ENCODE peak calls at places on chromosome 7, in eight cellular contexts. H is heart left ventricle; N is neural progenitor cell; I is astrocyte; K is NB4; W is GM23338; R is mucosa of descending colon; B is CD4-positive, alpha-beta memory T cell. L is an unnamed sample.

GRCh38 chr7:23347682-23348180 is 48.6 kb downstream of the MALSU1 start:
- DNase-seq in H (no peak), N (no peak), I (peak), K (peak), W (no peak), R (no peak), B (no peak), L (no peak)

GRCh38 chr7:51186531-51186930 is 130.1 kb downstream of the COBL start:
- DNase-seq in H (peak), N (no peak), I (no peak), K (peak), W (no peak), R (no peak), B (no peak), L (no peak)

GRCh38 chr7:73351447-73352167 is 23.6 kb downstream of the FKBP6 start:
- DNase-seq in H (no peak), N (no peak), I (no peak), K (no peak), W (peak), R (no peak), B (no peak), L (no peak)

GRCh38 chr7:50190772-50191171 is 97.7 kb upstream of the ZPBP start:
- DNase-seq in H (no peak), N (no peak), I (no peak), K (no peak), W (no peak), R (no peak), B (no peak), L (no peak)

GRCh38 chr7:153017197-153017596 is 257.6 kb downstream of the ACTR3B start:
- DNase-seq in H (no peak), N (no peak), I (no peak), K (no peak), W (no peak), R (no peak), B (no peak), L (no peak)

GRCh38 chr7:95950698-95951097 is 178.3 kb downstream of the DYNC1I1 start:
- DNase-seq in H (no peak), N (no peak), I (no peak), K (no peak), W (no peak), R (no peak), B (no peak), L (no peak)

GRCh38 chr7:44153948-44154335 is 12.8 kb upstream of the MYL7 start:
- DNase-seq in H (no peak), N (no peak), I (no peak), K (no peak), W (no peak), R (no peak), B (no peak), L (no peak)

GRCh38 chr7:100884741-100885439 is 4.6 kb downstream of the UFSP1 start:
- DNase-seq in H (no peak), N (no peak), I (no peak), K (peak), W (no peak), R (peak), B (peak), L (no peak)

GRCh38 chr7:43870316-43870715 is 999 bp upstream of the MRPS24 start:
- DNase-seq in H (no peak), N (no peak), I (no peak), K (peak), W (no peak), R (no peak), B (no peak), L (no peak)

GRCh38 chr7:1149351-1149794 is 10.6 kb downstream of the ZFAND2A start:
- DNase-seq in H (no peak), N (no peak), I (no peak), K (no peak), W (no peak), R (no peak), B (no peak), L (no peak)

GRCh38 chr7:40824461-40824860 is 689.7 kb downstream of the SUGCT start:
- DNase-seq in H (no peak), N (no peak), I (no peak), K (no peak), W (no peak), R (no peak), B (no peak), L (no peak)

GRCh38 chr7:37069336-37069735 is 345.0 kb upstream of the AOAH start:
- DNase-seq in H (no peak), N (no peak), I (no peak), K (no peak), W (no peak), R (no peak), B (no peak), L (no peak)

GRCh38 chr7:37067961-37068536 is 343.8 kb upstream of the AOAH start:
- DNase-seq in H (no peak), N (no peak), I (no peak), K (no peak), W (no peak), R (no peak), B (no peak), L (peak)

GRCh38 chr7:37062460-37062859 is 338.2 kb upstream of the AOAH start:
- DNase-seq in H (no peak), N (no peak), I (no peak), K (no peak), W (no peak), R (no peak), B (no peak), L (no peak)

GRCh38 chr7:37068902-37069301 is 344.6 kb upstream of the AOAH start:
- DNase-seq in H (no peak), N (no peak), I (no peak), K (no peak), W (peak), R (no peak), B (no peak), L (no peak)

DNA sequence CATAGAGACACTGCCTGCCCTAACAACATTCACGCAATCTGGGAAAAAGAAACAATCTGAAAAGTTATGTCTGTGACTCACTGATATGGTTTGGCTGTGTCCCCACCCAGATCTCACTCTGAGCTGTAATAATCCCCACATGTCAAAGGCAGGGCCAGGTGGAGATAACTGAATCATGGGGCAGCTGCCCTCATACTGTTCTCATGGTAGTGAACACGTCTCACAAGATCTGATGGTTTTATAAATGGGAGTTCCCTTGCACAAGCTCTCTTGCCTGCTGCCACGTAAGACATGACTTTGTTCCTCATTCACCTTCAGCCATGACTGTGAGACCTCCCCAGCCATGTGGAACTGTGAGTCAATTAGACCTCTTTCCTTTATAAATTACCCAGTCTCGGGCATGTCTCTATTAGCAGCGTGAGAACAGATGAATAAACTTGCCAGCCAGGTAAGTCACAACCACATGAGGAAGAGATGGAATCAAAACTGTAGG is 341.5 kb upstream of the AOAH start:
- DNase-seq in H (no peak), N (no peak), I (peak), K (no peak), W (no peak), R (no peak), B (no peak), L (peak)
- H3K4me3 ChIP-seq in H (no peak), N (no peak), I (no peak), K (no peak), W (no peak), R (no peak), B (no peak), L (no peak)

GRCh38 chr7:20831451-20831850 is 44.8 kb upstream of the SP8 start:
- DNase-seq in H (no peak), N (no peak), I (no peak), K (no peak), W (no peak), R (no peak), B (no peak), L (no peak)

GRCh38 chr7:20834656-20835055 is 48.0 kb upstream of the SP8 start:
- DNase-seq in H (no peak), N (peak), I (no peak), K (peak), W (peak), R (no peak), B (no peak), L (no peak)

GRCh38 chr7:20839196-20839735 is 52.6 kb upstream of the SP8 start:
- DNase-seq in H (no peak), N (no peak), I (no peak), K (no peak), W (no peak), R (no peak), B (no peak), L (no peak)

GRCh38 chr7:20831976-20832375 is 45.3 kb upstream of the SP8 start:
- DNase-seq in H (no peak), N (peak), I (no peak), K (no peak), W (peak), R (no peak), B (no peak), L (no peak)

GRCh38 chr7:20835111-20835750 is 48.5 kb upstream of the SP8 start:
- DNase-seq in H (no peak), N (peak), I (no peak), K (no peak), W (peak), R (no peak), B (no peak), L (no peak)
- H3K4me3 ChIP-seq in H (no peak), N (no peak), I (no peak), K (no peak), W (peak), R (no peak), B (no peak), L (no peak)

DNA sequence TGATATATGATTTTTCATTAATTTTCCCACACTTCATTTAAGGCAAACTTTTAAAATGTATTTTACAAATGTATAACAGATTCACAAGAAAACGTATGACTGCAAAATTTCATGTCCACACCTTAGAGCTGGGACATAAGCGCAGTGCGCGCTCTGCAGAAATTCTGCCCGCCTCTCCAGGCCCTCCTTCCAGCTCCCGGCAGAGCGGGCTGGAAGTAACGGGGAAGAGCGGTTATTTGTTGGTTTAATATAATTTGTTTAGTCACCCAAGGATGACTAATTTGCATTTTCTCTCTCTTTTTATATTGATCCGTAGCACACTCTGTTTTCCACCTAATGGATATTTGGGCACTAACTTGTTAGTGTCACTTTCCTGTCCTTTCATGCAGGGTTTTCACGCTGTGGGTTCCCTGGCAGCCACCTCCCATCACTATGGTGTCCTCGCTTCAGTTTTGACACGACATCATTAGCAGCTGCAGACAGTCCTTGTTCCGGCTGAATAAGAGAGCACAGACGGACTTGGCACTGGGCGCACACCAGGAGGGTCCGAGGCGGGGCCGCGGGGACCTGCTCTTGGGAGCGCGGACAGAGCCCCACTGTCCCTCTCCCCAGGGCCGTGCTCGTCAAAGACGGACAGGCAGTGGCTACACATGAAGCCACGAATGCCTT is 129.2 kb upstream of the SEC61G start:
- DNase-seq in H (peak), N (peak), I (no peak), K (no peak), W (peak), R (no peak), B (no peak), L (no peak)
- H3K4me3 ChIP-seq in H (peak), N (peak), I (peak), K (no peak), W (peak), R (no peak), B (no peak), L (no peak)

DNA sequence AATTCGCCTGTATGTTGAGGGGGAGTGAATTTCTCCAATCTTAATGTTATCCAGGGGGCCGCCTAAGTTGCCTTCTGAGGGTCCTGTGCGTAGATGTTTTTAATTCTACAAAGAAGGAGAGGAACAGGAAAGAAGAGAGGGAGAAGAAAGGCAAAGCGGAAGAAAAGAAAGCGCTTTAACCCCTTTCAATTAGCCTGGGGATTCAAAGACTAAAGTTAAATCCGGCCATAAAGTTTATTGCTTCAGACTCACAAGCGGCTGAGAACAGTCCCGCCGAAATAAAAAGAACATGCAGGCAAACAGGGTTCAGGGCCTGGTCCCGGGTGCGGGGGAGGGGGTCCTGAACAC is 4.5 kb downstream of the HOXA5 start:
- DNase-seq in H (no peak), N (no peak), I (no peak), K (no peak), W (peak), R (no peak), B (no peak), L (no peak)
- H3K4me3 ChIP-seq in H (no peak), N (no peak), I (no peak), K (no peak), W (peak), R (peak), B (no peak), L (no peak)

GRCh38 chr7:113062499-113062898 is 24.1 kb downstream of the GPR85 start:
- DNase-seq in H (no peak), N (no peak), I (no peak), K (peak), W (no peak), R (no peak), B (no peak), L (no peak)
- H3K4me3 ChIP-seq in H (no peak), N (no peak), I (no peak), K (no peak), W (no peak), R (no peak), B (no peak), L (no peak)

DNA sequence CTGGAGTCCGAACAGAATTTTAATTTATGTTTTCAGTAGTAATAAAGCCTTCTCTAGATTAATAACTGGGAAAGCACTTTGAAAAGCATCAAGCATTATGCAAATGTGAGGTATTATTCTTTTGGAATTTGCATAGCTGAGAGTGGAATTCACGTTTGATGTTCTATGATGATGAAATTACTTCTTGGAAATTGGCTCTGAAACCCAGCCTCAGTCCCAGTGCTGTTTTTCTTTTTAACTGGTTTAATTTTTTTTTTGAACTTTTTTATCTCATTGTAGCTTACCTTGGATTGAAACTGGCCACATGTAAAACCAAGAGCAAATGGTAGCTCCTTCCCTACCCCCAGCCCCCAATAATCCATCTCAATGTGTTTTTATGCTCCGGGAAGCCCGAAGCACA is 1.2 kb downstream of the TBXAS1 start:
- DNase-seq in H (no peak), N (no peak), I (no peak), K (no peak), W (no peak), R (no peak), B (no peak), L (no peak)
- H3K4me3 ChIP-seq in H (peak), N (no peak), I (no peak), K (peak), W (no peak), R (no peak), B (peak), L (no peak)